ENCODE peak calls at places on chromosomes 11 and 22, in ten cellular contexts. One of them, this sample, is unnamed.

GRCh38 chr11:120563698-120564572 is 52.4 kb downstream of the GRIK4 start:
- DNase-seq in choroid plexus epithelial cell: peak; percentile 41
- DNase-seq in H54: no peak
- DNase-seq in cardiac fibroblast: no peak
- DNase-seq in skeletal muscle cell: no peak
- DNase-seq in brain microvascular endothelial cell: no peak
- DNase-seq in activated CD4-positive, alpha-beta T cell treated with anti-CD3 and anti-CD28 coated beads, Interleukin-2, amount 50 U/mL, for 48 hours: no peak
- DNase-seq in adrenal gland: peak; percentile 55
- DNase-seq in left cardiac atrium: peak; percentile 62
- DNase-seq in GDM1: no peak
- DNase-seq in this sample: peak; percentile 36

GRCh38 chr11:68373189-68373809 is 60.9 kb downstream of the LRP5 start:
- DNase-seq in activated CD4-positive, alpha-beta T cell treated with anti-CD3 and anti-CD28 coated beads, Interleukin-2, amount 50 U/mL, for 48 hours: no peak
- DNase-seq in GDM1: no peak
- DNase-seq in left cardiac atrium: no peak
- DNase-seq in choroid plexus epithelial cell: no peak
- DNase-seq in brain microvascular endothelial cell: no peak
- DNase-seq in skeletal muscle cell: peak; percentile 31
- DNase-seq in adrenal gland: no peak
- DNase-seq in cardiac fibroblast: no peak
- DNase-seq in H54: no peak
- DNase-seq in this sample: no peak

GRCh38 chr11:72446929-72447753 is 12.8 kb upstream of the CLPB start:
- DNase-seq in brain microvascular endothelial cell: peak; percentile 55
- DNase-seq in choroid plexus epithelial cell: peak; percentile 86
- DNase-seq in GDM1: peak; percentile 27
- DNase-seq in skeletal muscle cell: no peak
- DNase-seq in left cardiac atrium: no peak
- DNase-seq in H54: peak; percentile 25
- DNase-seq in cardiac fibroblast: peak; percentile 78
- DNase-seq in activated CD4-positive, alpha-beta T cell treated with anti-CD3 and anti-CD28 coated beads, Interleukin-2, amount 50 U/mL, for 48 hours: no peak
- DNase-seq in adrenal gland: peak; percentile 11
- DNase-seq in this sample: no peak

GRCh38 chr11:4672470-4672869 is 25.2 kb downstream of the OR51E2 start:
- DNase-seq in choroid plexus epithelial cell: peak; percentile 29
- DNase-seq in H54: no peak
- DNase-seq in cardiac fibroblast: peak; percentile 46
- DNase-seq in brain microvascular endothelial cell: no peak
- DNase-seq in GDM1: no peak
- DNase-seq in activated CD4-positive, alpha-beta T cell treated with anti-CD3 and anti-CD28 coated beads, Interleukin-2, amount 50 U/mL, for 48 hours: no peak
- DNase-seq in adrenal gland: no peak
- DNase-seq in left cardiac atrium: no peak
- DNase-seq in skeletal muscle cell: no peak
- DNase-seq in this sample: peak; percentile 63

GRCh38 chr11:75532200-75532972 is 6.6 kb upstream of the GDPD5 start:
- DNase-seq in choroid plexus epithelial cell: peak; percentile 60
- DNase-seq in cardiac fibroblast: peak; percentile 72
- DNase-seq in adrenal gland: peak; percentile 71
- DNase-seq in H54: peak; percentile 76
- DNase-seq in brain microvascular endothelial cell: peak; percentile 47
- DNase-seq in skeletal muscle cell: no peak
- DNase-seq in GDM1: peak; percentile 38
- DNase-seq in left cardiac atrium: peak; percentile 67
- DNase-seq in activated CD4-positive, alpha-beta T cell treated with anti-CD3 and anti-CD28 coated beads, Interleukin-2, amount 50 U/mL, for 48 hours: peak; percentile 84
- DNase-seq in this sample: no peak

GRCh38 chr22:41772645-41773044 is 27.8 kb upstream of the CCDC134 start:
- DNase-seq in H54: peak; percentile 12
- DNase-seq in cardiac fibroblast: no peak
- DNase-seq in skeletal muscle cell: no peak
- DNase-seq in left cardiac atrium: no peak
- DNase-seq in choroid plexus epithelial cell: no peak
- DNase-seq in GDM1: no peak
- DNase-seq in activated CD4-positive, alpha-beta T cell treated with anti-CD3 and anti-CD28 coated beads, Interleukin-2, amount 50 U/mL, for 48 hours: no peak
- DNase-seq in adrenal gland: no peak
- DNase-seq in brain microvascular endothelial cell: no peak
- DNase-seq in this sample: no peak

GRCh38 chr22:47250995-47251765 is 488.7 kb downstream of the TBC1D22A start:
- DNase-seq in choroid plexus epithelial cell: no peak
- DNase-seq in brain microvascular endothelial cell: no peak
- DNase-seq in H54: no peak
- DNase-seq in activated CD4-positive, alpha-beta T cell treated with anti-CD3 and anti-CD28 coated beads, Interleukin-2, amount 50 U/mL, for 48 hours: no peak
- DNase-seq in left cardiac atrium: no peak
- DNase-seq in GDM1: no peak
- DNase-seq in skeletal muscle cell: no peak
- DNase-seq in adrenal gland: no peak
- DNase-seq in cardiac fibroblast: no peak
- DNase-seq in this sample: no peak

GRCh38 chr11:67409261-67409666 is 5.4 kb downstream of the TBC1D10C start:
- DNase-seq in adrenal gland: no peak
- DNase-seq in activated CD4-positive, alpha-beta T cell treated with anti-CD3 and anti-CD28 coated beads, Interleukin-2, amount 50 U/mL, for 48 hours: peak; percentile 70
- DNase-seq in cardiac fibroblast: no peak
- DNase-seq in choroid plexus epithelial cell: no peak
- DNase-seq in H54: no peak
- DNase-seq in left cardiac atrium: no peak
- DNase-seq in brain microvascular endothelial cell: no peak
- DNase-seq in skeletal muscle cell: no peak
- DNase-seq in GDM1: peak; percentile 70
- DNase-seq in this sample: no peak

GRCh38 chr11:133354069-133354468 is 178.2 kb downstream of the OPCML start:
- DNase-seq in brain microvascular endothelial cell: no peak
- DNase-seq in GDM1: no peak
- DNase-seq in cardiac fibroblast: no peak
- DNase-seq in left cardiac atrium: no peak
- DNase-seq in adrenal gland: no peak
- DNase-seq in H54: no peak
- DNase-seq in choroid plexus epithelial cell: no peak
- DNase-seq in skeletal muscle cell: no peak
- DNase-seq in activated CD4-positive, alpha-beta T cell treated with anti-CD3 and anti-CD28 coated beads, Interleukin-2, amount 50 U/mL, for 48 hours: no peak
- DNase-seq in this sample: no peak

GRCh38 chr22:46465348-46465725 is 72.1 kb downstream of the CELSR1 start:
- DNase-seq in brain microvascular endothelial cell: no peak
- DNase-seq in activated CD4-positive, alpha-beta T cell treated with anti-CD3 and anti-CD28 coated beads, Interleukin-2, amount 50 U/mL, for 48 hours: no peak
- DNase-seq in skeletal muscle cell: no peak
- DNase-seq in H54: no peak
- DNase-seq in adrenal gland: no peak
- DNase-seq in GDM1: no peak
- DNase-seq in choroid plexus epithelial cell: no peak
- DNase-seq in left cardiac atrium: no peak
- DNase-seq in cardiac fibroblast: no peak
- DNase-seq in this sample: no peak

GRCh38 chr11:76783901-76784813 is 1.0 kb downstream of the TSKU start:
- DNase-seq in skeletal muscle cell: peak; percentile 62
- DNase-seq in adrenal gland: peak; percentile 67
- DNase-seq in H54: peak; percentile 79
- DNase-seq in cardiac fibroblast: peak; percentile 87
- DNase-seq in brain microvascular endothelial cell: peak; percentile 63
- DNase-seq in choroid plexus epithelial cell: peak; percentile 81
- DNase-seq in left cardiac atrium: peak; percentile 71
- DNase-seq in GDM1: no peak
- DNase-seq in activated CD4-positive, alpha-beta T cell treated with anti-CD3 and anti-CD28 coated beads, Interleukin-2, amount 50 U/mL, for 48 hours: no peak
- DNase-seq in this sample: no peak

GRCh38 chr11:125514336-125515101 is 18.5 kb upstream of the FEZ1 start:
- DNase-seq in cardiac fibroblast: peak; percentile 74
- DNase-seq in GDM1: peak; percentile 63
- DNase-seq in activated CD4-positive, alpha-beta T cell treated with anti-CD3 and anti-CD28 coated beads, Interleukin-2, amount 50 U/mL, for 48 hours: peak; percentile 43
- DNase-seq in H54: no peak
- DNase-seq in left cardiac atrium: peak; percentile 31
- DNase-seq in choroid plexus epithelial cell: peak; percentile 61
- DNase-seq in skeletal muscle cell: no peak
- DNase-seq in adrenal gland: peak; percentile 18
- DNase-seq in brain microvascular endothelial cell: peak; percentile 75
- DNase-seq in this sample: no peak

GRCh38 chr11:7278314-7278917 is 26.7 kb downstream of the SYT9 start:
- DNase-seq in adrenal gland: peak; percentile 34
- DNase-seq in GDM1: no peak
- DNase-seq in choroid plexus epithelial cell: peak; percentile 69
- DNase-seq in skeletal muscle cell: no peak
- DNase-seq in brain microvascular endothelial cell: peak; percentile 40
- DNase-seq in activated CD4-positive, alpha-beta T cell treated with anti-CD3 and anti-CD28 coated beads, Interleukin-2, amount 50 U/mL, for 48 hours: no peak
- DNase-seq in cardiac fibroblast: peak; percentile 61
- DNase-seq in H54: peak; percentile 23
- DNase-seq in left cardiac atrium: no peak
- DNase-seq in this sample: no peak

GRCh38 chr11:3167143-3168119 is 2.3 kb upstream of the OSBPL5 start:
- DNase-seq in GDM1: no peak
- DNase-seq in left cardiac atrium: peak; percentile 18
- DNase-seq in H54: no peak
- DNase-seq in activated CD4-positive, alpha-beta T cell treated with anti-CD3 and anti-CD28 coated beads, Interleukin-2, amount 50 U/mL, for 48 hours: no peak
- DNase-seq in choroid plexus epithelial cell: no peak
- DNase-seq in skeletal muscle cell: no peak
- DNase-seq in adrenal gland: no peak
- DNase-seq in brain microvascular endothelial cell: no peak
- DNase-seq in cardiac fibroblast: no peak
- DNase-seq in this sample: no peak

GRCh38 chr22:43833286-43834240 is 21.5 kb upstream of the EFCAB6 start:
- DNase-seq in brain microvascular endothelial cell: no peak
- DNase-seq in left cardiac atrium: no peak
- DNase-seq in choroid plexus epithelial cell: no peak
- DNase-seq in activated CD4-positive, alpha-beta T cell treated with anti-CD3 and anti-CD28 coated beads, Interleukin-2, amount 50 U/mL, for 48 hours: no peak
- DNase-seq in skeletal muscle cell: no peak
- DNase-seq in cardiac fibroblast: no peak
- DNase-seq in H54: no peak
- DNase-seq in GDM1: no peak
- DNase-seq in adrenal gland: no peak
- DNase-seq in this sample: no peak

This sample was measured in retinal pigment epithelial cell.